ENCODE peak calls at places on chromosomes 11 and 22, in seven cellular contexts. One of them, this sample, is unnamed.

GRCh38 chr11:9567401-9567800 is 6.1 kb upstream of the WEE1 start:
- DNase-seq in K562: no peak
- DNase-seq in GM12878: no peak
- DNase-seq in H1: no peak
- DNase-seq in SK-N-SH: no peak
- DNase-seq in HepG2: no peak
- DNase-seq in GM12892: no peak
- DNase-seq in this sample: no peak

GRCh38 chr11:116576523-116576922 is 196.3 kb downstream of the BUD13 start:
- DNase-seq in K562: no peak
- DNase-seq in GM12878: no peak
- DNase-seq in H1: no peak
- DNase-seq in SK-N-SH: no peak
- DNase-seq in HepG2: peak
- DNase-seq in GM12892: no peak
- DNase-seq in this sample: no peak

GRCh38 chr11:67542169-67542568 is 18.9 kb upstream of the CABP2 start:
- DNase-seq in K562: no peak
- DNase-seq in GM12878: no peak
- DNase-seq in H1: no peak
- DNase-seq in SK-N-SH: no peak
- DNase-seq in HepG2: no peak
- DNase-seq in GM12892: no peak
- DNase-seq in this sample: no peak

GRCh38 chr22:39462443-39463147 is 5.8 kb downstream of the MGAT3 start:
- DNase-seq in K562: peak
- DNase-seq in GM12878: peak
- DNase-seq in H1: no peak
- DNase-seq in SK-N-SH: peak
- DNase-seq in HepG2: peak
- DNase-seq in GM12892: no peak
- DNase-seq in this sample: no peak

GRCh38 chr11:723120-723883 is 17.3 kb downstream of the EPS8L2 start:
- DNase-seq in K562: peak
- DNase-seq in GM12878: no peak
- DNase-seq in H1: no peak
- DNase-seq in SK-N-SH: peak
- DNase-seq in HepG2: peak
- DNase-seq in GM12892: no peak
- DNase-seq in this sample: no peak

GRCh38 chr22:27378343-27378800 is 423.2 kb downstream of the MN1 start:
- DNase-seq in K562: no peak
- DNase-seq in GM12878: no peak
- DNase-seq in H1: no peak
- DNase-seq in SK-N-SH: no peak
- DNase-seq in HepG2: no peak
- DNase-seq in GM12892: no peak
- DNase-seq in this sample: no peak

GRCh38 chr11:64284048-64284961 is at the start of gene BAD:
- DNase-seq in K562: peak
- DNase-seq in GM12878: no peak
- DNase-seq in H1: no peak
- DNase-seq in SK-N-SH: peak
- DNase-seq in HepG2: peak
- DNase-seq in GM12892: peak
- DNase-seq in this sample: peak

GRCh38 chr22:33210129-33210784 is 152.1 kb upstream of the SYN3 start:
- DNase-seq in K562: peak
- DNase-seq in GM12878: no peak
- DNase-seq in H1: no peak
- DNase-seq in SK-N-SH: peak
- DNase-seq in HepG2: peak
- DNase-seq in GM12892: peak
- DNase-seq in this sample: peak

GRCh38 chr11:12201016-12201985 is 90.9 kb downstream of the MICAL2 start:
- DNase-seq in K562: peak
- DNase-seq in GM12878: no peak
- DNase-seq in H1: no peak
- DNase-seq in SK-N-SH: peak
- DNase-seq in HepG2: peak
- DNase-seq in GM12892: no peak
- DNase-seq in this sample: no peak

GRCh38 chr11:110279881-110280280 is 16.5 kb downstream of the RDX start:
- DNase-seq in K562: no peak
- DNase-seq in GM12878: no peak
- DNase-seq in H1: no peak
- DNase-seq in SK-N-SH: no peak
- DNase-seq in HepG2: no peak
- DNase-seq in GM12892: no peak
- DNase-seq in this sample: no peak

GRCh38 chr11:57512646-57513445 is 2.7 kb downstream of the SLC43A1 start:
- DNase-seq in K562: peak
- DNase-seq in GM12878: no peak
- DNase-seq in H1: no peak
- DNase-seq in SK-N-SH: peak
- DNase-seq in HepG2: no peak
- DNase-seq in GM12892: no peak
- DNase-seq in this sample: no peak

GRCh38 chr11:69078508-69078907 is 29.8 kb downstream of the TPCN2 start:
- DNase-seq in K562: no peak
- DNase-seq in GM12878: no peak
- DNase-seq in H1: no peak
- DNase-seq in SK-N-SH: no peak
- DNase-seq in HepG2: no peak
- DNase-seq in GM12892: no peak
- DNase-seq in this sample: no peak

GRCh38 chr11:69081180-69081579 is 32.4 kb downstream of the TPCN2 start:
- DNase-seq in K562: no peak
- DNase-seq in GM12878: no peak
- DNase-seq in H1: no peak
- DNase-seq in SK-N-SH: no peak
- DNase-seq in HepG2: no peak
- DNase-seq in GM12892: no peak
- DNase-seq in this sample: no peak

GRCh38 chr11:69079891-69080290 is 31.2 kb downstream of the TPCN2 start:
- DNase-seq in K562: no peak
- DNase-seq in GM12878: no peak
- DNase-seq in H1: no peak
- DNase-seq in SK-N-SH: no peak
- DNase-seq in HepG2: no peak
- DNase-seq in GM12892: no peak
- DNase-seq in this sample: no peak

GRCh38 chr11:69078930-69079607 is 30.3 kb downstream of the TPCN2 start:
- DNase-seq in K562: no peak
- DNase-seq in GM12878: no peak
- DNase-seq in H1: no peak
- DNase-seq in SK-N-SH: no peak
- DNase-seq in HepG2: no peak
- DNase-seq in GM12892: no peak
- DNase-seq in this sample: no peak

GRCh38 chr11:69080361-69080973 is 31.7 kb downstream of the TPCN2 start:
- DNase-seq in K562: no peak
- DNase-seq in GM12878: no peak
- DNase-seq in H1: no peak
- DNase-seq in SK-N-SH: no peak
- DNase-seq in HepG2: no peak
- DNase-seq in GM12892: no peak
- DNase-seq in this sample: no peak
- TF ChIP-seq TAF1 in K562: no peak
- TF ChIP-seq TAF1 in GM12878: no peak
- TF ChIP-seq TAF1 in H1: no peak
- TF ChIP-seq TAF1 in SK-N-SH: no peak
- TF ChIP-seq TAF1 in HepG2: no peak
- TF ChIP-seq TAF1 in GM12892: no peak
- TF ChIP-seq TAF1 in this sample: no peak

GRCh38 chr11:73404048-73404447 is 27.8 kb downstream of the RELT start:
- DNase-seq in K562: peak
- DNase-seq in GM12878: no peak
- DNase-seq in H1: no peak
- DNase-seq in SK-N-SH: peak
- DNase-seq in HepG2: peak
- DNase-seq in GM12892: no peak
- DNase-seq in this sample: no peak

GRCh38 chr11:73403541-73403940 is 27.3 kb downstream of the RELT start:
- DNase-seq in K562: no peak
- DNase-seq in GM12878: no peak
- DNase-seq in H1: no peak
- DNase-seq in SK-N-SH: no peak
- DNase-seq in HepG2: no peak
- DNase-seq in GM12892: no peak
- DNase-seq in this sample: no peak

GRCh38 chr11:73401217-73401923 is 25.2 kb downstream of the RELT start:
- DNase-seq in K562: no peak
- DNase-seq in GM12878: no peak
- DNase-seq in H1: no peak
- DNase-seq in SK-N-SH: no peak
- DNase-seq in HepG2: no peak
- DNase-seq in GM12892: no peak
- DNase-seq in this sample: no peak

GRCh38 chr11:73401924-73402833 is 26.0 kb downstream of the RELT start:
- DNase-seq in K562: no peak
- DNase-seq in GM12878: no peak
- DNase-seq in H1: no peak
- DNase-seq in SK-N-SH: no peak
- DNase-seq in HepG2: no peak
- DNase-seq in GM12892: no peak
- DNase-seq in this sample: no peak

GRCh38 chr11:73402834-73403185 is 26.6 kb downstream of the RELT start:
- DNase-seq in K562: peak
- DNase-seq in GM12878: no peak
- DNase-seq in H1: no peak
- DNase-seq in SK-N-SH: no peak
- DNase-seq in HepG2: no peak
- DNase-seq in GM12892: no peak
- DNase-seq in this sample: no peak
- TF ChIP-seq TAF1 in K562: no peak
- TF ChIP-seq TAF1 in GM12878: no peak
- TF ChIP-seq TAF1 in H1: no peak
- TF ChIP-seq TAF1 in SK-N-SH: no peak
- TF ChIP-seq TAF1 in HepG2: no peak
- TF ChIP-seq TAF1 in GM12892: no peak
- TF ChIP-seq TAF1 in this sample: no peak

DNA sequence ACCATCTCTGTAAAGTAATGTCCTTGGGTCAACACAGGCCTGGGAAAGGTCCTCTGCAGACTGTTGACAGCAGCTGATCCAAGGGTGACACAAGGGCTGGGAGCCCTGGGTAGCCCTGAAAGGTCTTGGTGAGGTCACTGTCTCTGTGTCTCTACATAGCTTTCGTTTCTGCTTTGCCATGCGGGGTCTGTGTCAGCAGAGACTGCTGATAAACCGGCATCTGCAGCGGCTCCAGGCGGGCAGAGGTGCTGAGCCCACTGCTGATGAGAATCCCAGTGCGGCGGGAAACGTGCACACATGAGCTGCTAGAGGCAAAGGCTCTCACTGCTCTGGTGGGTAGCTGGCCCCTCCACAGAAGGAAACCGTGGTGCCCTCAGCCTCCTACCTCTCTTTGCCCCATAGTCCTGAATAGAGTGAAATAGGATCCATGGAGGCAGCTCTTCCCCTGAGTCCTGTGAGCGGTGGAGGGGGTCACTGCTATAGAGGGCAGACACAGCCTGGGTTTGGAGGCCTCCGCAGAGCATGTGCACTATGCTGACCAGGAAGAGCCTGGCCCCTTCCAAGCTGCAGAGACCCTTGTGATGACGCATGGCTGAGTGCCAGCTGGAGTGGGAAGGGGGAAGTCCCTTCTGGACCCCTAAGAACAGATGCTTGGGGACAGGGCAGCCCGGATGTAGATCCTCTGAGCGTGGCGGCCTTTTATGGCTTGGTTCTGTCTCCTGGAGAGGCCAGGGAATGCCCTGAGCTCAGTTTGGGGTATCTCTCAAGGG is 17.8 kb upstream of the ST3GAL4 start:
- DNase-seq in K562: no peak
- DNase-seq in GM12878: no peak
- DNase-seq in H1: no peak
- DNase-seq in SK-N-SH: no peak
- DNase-seq in HepG2: peak
- DNase-seq in GM12892: no peak
- DNase-seq in this sample: no peak
- TF ChIP-seq TAF1 in K562: no peak
- TF ChIP-seq TAF1 in GM12878: no peak
- TF ChIP-seq TAF1 in H1: no peak
- TF ChIP-seq TAF1 in SK-N-SH: no peak
- TF ChIP-seq TAF1 in HepG2: no peak
- TF ChIP-seq TAF1 in GM12892: no peak
- TF ChIP-seq TAF1 in this sample: no peak

DNA sequence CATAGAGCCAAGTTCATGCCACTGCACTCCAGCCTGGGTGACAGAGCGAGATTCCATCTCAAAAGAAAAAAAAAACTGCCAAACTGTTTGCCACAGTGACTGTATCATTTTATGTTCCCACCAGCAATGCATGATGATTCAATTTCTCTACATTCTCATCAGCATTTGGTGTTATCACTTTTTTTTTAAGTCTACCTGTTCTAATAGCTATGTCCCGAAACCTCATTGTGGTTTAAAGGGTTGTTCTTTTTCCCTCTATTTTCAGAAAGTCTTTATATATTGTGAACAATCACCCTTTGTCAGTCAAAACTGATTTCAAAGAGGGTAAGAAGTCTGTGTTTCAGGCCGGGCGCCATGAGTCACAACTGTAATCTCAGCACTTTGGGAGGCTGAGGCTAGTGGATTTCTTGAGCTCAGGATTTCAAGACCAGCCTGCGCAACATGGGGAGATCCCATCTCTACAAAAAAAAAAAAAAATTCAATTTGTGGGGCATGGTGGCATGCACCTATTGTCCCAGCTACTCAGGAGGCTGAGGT is 14.8 kb upstream of the FAM168A start:
- DNase-seq in K562: no peak
- DNase-seq in GM12878: no peak
- DNase-seq in H1: no peak
- DNase-seq in SK-N-SH: no peak
- DNase-seq in HepG2: no peak
- DNase-seq in GM12892: no peak
- DNase-seq in this sample: no peak
- TF ChIP-seq TAF1 in K562: no peak
- TF ChIP-seq TAF1 in GM12878: no peak
- TF ChIP-seq TAF1 in H1: no peak
- TF ChIP-seq TAF1 in SK-N-SH: no peak
- TF ChIP-seq TAF1 in HepG2: no peak
- TF ChIP-seq TAF1 in GM12892: no peak
- TF ChIP-seq TAF1 in this sample: no peak

GRCh38 chr22:42644422-42645340 is 4.3 kb upstream of the ATP5MGL start:
- DNase-seq in K562: no peak
- DNase-seq in GM12878: no peak
- DNase-seq in H1: no peak
- DNase-seq in SK-N-SH: no peak
- DNase-seq in HepG2: no peak
- DNase-seq in GM12892: no peak
- DNase-seq in this sample: no peak
- TF ChIP-seq TAF1 in K562: no peak
- TF ChIP-seq TAF1 in GM12878: no peak
- TF ChIP-seq TAF1 in H1: no peak
- TF ChIP-seq TAF1 in SK-N-SH: no peak
- TF ChIP-seq TAF1 in HepG2: no peak
- TF ChIP-seq TAF1 in GM12892: no peak
- TF ChIP-seq TAF1 in this sample: no peak